ENCODE peak calls at places on chromosomes 12 and 14, in five cellular contexts. G, Z, B, D and N are unnamed samples.

GRCh38 chr14:71698698-71699097 is 233.5 kb upstream of the RGS6 start:
- DNase-seq in D (no peak), Z (no peak), B (no peak), G (no peak), N (no peak)

GRCh38 chr12:109475993-109476806 is 900 bp downstream of the KCTD10 start:
- DNase-seq in B (no peak), Z (no peak), D (no peak), G (no peak), N (no peak)

GRCh38 chr14:89165189-89165809 is 251.7 kb downstream of the FOXN3 start:
- DNase-seq in B (no peak), Z (no peak), G (no peak), D (no peak), N (peak)

GRCh38 chr12:120249266-120249874 is 16.2 kb downstream of the PXN start:
- DNase-seq in D (no peak), Z (no peak), G (no peak), B (no peak), N (peak)

GRCh38 chr14:50529288-50530179 is 2.8 kb downstream of the MAP4K5 start:
- DNase-seq in Z (no peak), G (no peak), D (no peak), B (no peak), N (no peak)

GRCh38 chr12:112555621-112556233 is 137.0 kb downstream of the PTPN11 start:
- DNase-seq in D (no peak), G (no peak), B (no peak), Z (no peak), N (no peak)

GRCh38 chr14:103656031-103656757 is 27.2 kb downstream of the KLC1 start:
- DNase-seq in B (no peak), G (no peak), D (no peak), Z (no peak), N (peak)

GRCh38 chr14:87940894-87941293 is 52.1 kb downstream of the GALC start:
- DNase-seq in Z (no peak), G (no peak), D (no peak), B (no peak), N (no peak)

GRCh38 chr12:25382311-25383106 is 131.8 kb upstream of the KRAS start:
- DNase-seq in Z (peak), D (no peak), B (no peak), G (no peak), N (no peak)

GRCh38 chr12:89040146-89040964 is 311.9 kb downstream of the DUSP6 start:
- DNase-seq in B (no peak), G (no peak), D (no peak), Z (no peak), N (peak)

GRCh38 chr12:34287437-34287836 is 265.1 kb downstream of the ALG10 start:
- DNase-seq in D (no peak), Z (no peak), G (no peak), B (peak), N (no peak)

GRCh38 chr14:30921305-30921704 is 46.9 kb downstream of the COCH start:
- DNase-seq in Z (no peak), G (no peak), D (no peak), B (no peak), N (no peak)

GRCh38 chr12:131089526-131090253 is 136.0 kb downstream of the ADGRD1 start:
- DNase-seq in G (no peak), Z (no peak), D (no peak), B (peak), N (no peak)

GRCh38 chr12:78891646-78892353 is 27.2 kb downstream of the SYT1 start:
- DNase-seq in Z (no peak), D (no peak), G (no peak), B (no peak), N (no peak)

GRCh38 chr12:121388421-121388981 is 11.4 kb upstream of the RNF34 start:
- DNase-seq in G (no peak), Z (no peak), D (no peak), B (no peak), N (no peak)

GRCh38 chr14:20732950-20733650 is 12.6 kb upstream of the EDDM3A start:
- DNase-seq in G (no peak), Z (no peak), D (peak), B (no peak), N (no peak)

GRCh38 chr12:30961030-30961429 is 34.5 kb downstream of the TSPAN11 start:
- DNase-seq in Z (no peak), B (no peak), D (no peak), G (no peak), N (no peak)

GRCh38 chr14:99925471-99925870 is 132.3 kb downstream of the EML1 start:
- DNase-seq in G (no peak), B (no peak), Z (no peak), D (no peak), N (no peak)

GRCh38 chr14:65156568-65157366 is 54.5 kb upstream of the MAX start:
- DNase-seq in B (peak), G (peak), Z (no peak), D (no peak), N (peak)

GRCh38 chr14:75258079-75258802 is 20.4 kb upstream of the FOS start:
- DNase-seq in Z (peak), D (no peak), G (no peak), B (peak), N (no peak)

GRCh38 chr12:121668750-121669524 is 517 bp downstream of the MORN3 start:
- DNase-seq in G (no peak), D (no peak), B (no peak), Z (no peak), N (peak)

GRCh38 chr14:104094709-104095425 is 9.4 kb downstream of the ASPG start:
- DNase-seq in Z (peak), G (peak), D (peak), B (no peak), N (peak)

GRCh38 chr12:120413901-120414695 is 23.8 kb upstream of the COX6A1 start:
- DNase-seq in B (no peak), Z (peak), G (no peak), D (peak), N (no peak)

GRCh38 chr12:67638694-67639093 is 9.9 kb upstream of the DYRK2 start:
- DNase-seq in D (no peak), B (no peak), Z (no peak), G (no peak), N (no peak)

GRCh38 chr14:67541448-67542387 is 8.6 kb downstream of the PLEKHH1 start:
- DNase-seq in D (no peak), G (no peak), Z (peak), B (no peak), N (no peak)

GRCh38 chr14:55451398-55451797 is 11.0 kb upstream of the TBPL2 start:
- DNase-seq in B (no peak), D (no peak), Z (no peak), G (no peak), N (no peak)

GRCh38 chr12:53603804-53604203 is 22.4 kb downstream of the ATF7 start:
- DNase-seq in D (no peak), B (no peak), Z (no peak), G (no peak), N (no peak)

GRCh38 chr14:54771411-54772027 is 131.1 kb downstream of the GCH1 start:
- DNase-seq in D (no peak), Z (no peak), G (no peak), B (no peak), N (no peak)

GRCh38 chr12:88578274-88578673 is 2.0 kb downstream of the KITLG start:
- DNase-seq in B (no peak), D (no peak), G (no peak), Z (no peak), N (no peak)

GRCh38 chr12:110245278-110245868 is 35.7 kb upstream of the ATP2A2 start:
- DNase-seq in Z (peak), G (no peak), D (peak), B (no peak), N (peak)

DNA sequence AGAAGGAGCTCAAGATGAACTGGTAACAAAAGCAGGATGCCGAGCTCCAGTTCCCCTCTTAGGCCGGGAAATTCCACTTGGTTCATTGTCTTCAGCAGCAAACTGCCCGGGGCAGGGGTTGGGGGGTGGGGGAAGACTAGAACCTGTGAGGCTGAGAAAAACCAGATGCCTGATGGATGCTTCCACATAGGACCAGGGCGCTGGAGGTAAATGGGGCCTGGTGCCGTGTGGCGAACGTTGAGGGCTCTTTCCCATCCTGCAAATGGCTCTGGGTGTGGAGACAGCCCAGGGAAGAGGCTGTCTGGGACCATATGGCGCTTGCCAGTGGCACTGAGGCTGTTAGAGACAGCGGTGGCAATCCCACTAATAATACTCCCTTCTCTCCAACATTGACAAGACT is 44.3 kb downstream of the MAP1LC3B2 start:
- DNase-seq in Z (no peak), B (no peak), G (no peak), D (no peak), N (no peak)
- H3K4me3 ChIP-seq in Z (no peak), B (no peak), G (no peak), D (no peak), N (no peak)

GRCh38 chr12:66190519-66191406 is 1.7 kb downstream of the IRAK3 start:
- DNase-seq in D (no peak), B (no peak), G (no peak), Z (no peak), N (no peak)

GRCh38 chr12:66187822-66188221 is 1.2 kb upstream of the IRAK3 start:
- DNase-seq in G (no peak), Z (no peak), D (no peak), B (no peak), N (no peak)

GRCh38 chr12:66191547-66192126 is 2.6 kb downstream of the IRAK3 start:
- DNase-seq in B (no peak), G (no peak), Z (no peak), D (no peak), N (no peak)

GRCh38 chr12:66188584-66189475 is at the start of gene IRAK3:
- DNase-seq in B (peak), D (peak), Z (peak), G (peak), N (peak)

DNA sequence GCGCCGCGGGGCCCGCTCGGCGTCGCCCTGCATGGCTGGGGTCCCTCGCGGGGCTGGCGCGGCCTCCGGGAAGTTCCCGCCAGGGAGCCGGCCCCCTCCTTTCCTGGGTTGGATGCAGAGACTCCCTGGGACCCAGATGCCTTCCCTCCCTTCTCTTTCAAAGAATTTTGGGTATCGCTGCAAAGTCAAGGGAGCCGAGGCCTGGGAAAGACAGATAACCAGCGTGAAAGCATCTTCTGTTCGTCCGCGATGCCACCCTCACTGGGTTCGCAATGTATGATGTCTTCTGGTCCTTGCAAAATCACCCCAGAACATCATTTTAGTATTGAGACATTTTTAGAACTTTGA is 436 bp downstream of the IRAK3 start:
- DNase-seq in B (peak), Z (no peak), D (peak), G (no peak), N (no peak)
- H3K4me3 ChIP-seq in B (peak), Z (peak), D (peak), G (peak), N (no peak)

DNA sequence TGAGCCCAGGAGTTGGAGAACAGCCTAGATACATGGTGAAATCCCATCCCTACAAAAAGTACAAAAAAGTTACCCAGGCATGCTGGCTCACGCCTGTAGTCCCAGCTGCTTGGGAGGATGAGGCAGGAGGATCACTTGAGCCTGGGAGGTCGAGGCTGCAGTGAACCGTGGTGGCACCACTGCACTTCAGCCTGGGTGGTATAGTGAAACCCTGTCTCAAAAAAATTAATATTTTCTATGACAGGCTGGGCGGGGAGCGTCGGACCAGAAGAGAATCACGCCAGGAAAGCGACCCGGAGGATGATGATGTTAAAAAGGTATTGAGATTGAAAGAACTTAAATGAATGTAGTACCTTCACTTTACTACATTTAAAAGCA is 2.1 kb downstream of the PNN start:
- DNase-seq in G (no peak), D (no peak), Z (no peak), B (no peak), N (no peak)
- H3K4me3 ChIP-seq in G (no peak), D (no peak), Z (no peak), B (no peak), N (no peak)

GRCh38 chr12:133206390-133206789 is 25.1 kb downstream of the ZNF268 start:
- DNase-seq in D (no peak), Z (no peak), G (no peak), B (no peak), N (no peak)
- H3K4me3 ChIP-seq in D (no peak), Z (no peak), G (no peak), B (no peak), N (no peak)

GRCh38 chr12:10385181-10385613 is 4.6 kb downstream of the KLRK1 start:
- DNase-seq in D (no peak), G (no peak), Z (no peak), B (no peak), N (no peak)

GRCh38 chr12:10392394-10392930 is 2.6 kb upstream of the KLRK1 start:
- DNase-seq in D (peak), Z (no peak), G (peak), B (peak), N (peak)

GRCh38 chr12:10393291-10393690 is 3.5 kb upstream of the KLRK1 start:
- DNase-seq in Z (no peak), G (no peak), D (no peak), B (no peak), N (no peak)

GRCh38 chr12:10388611-10389010 is 1.2 kb downstream of the KLRK1 start:
- DNase-seq in D (no peak), B (no peak), G (no peak), Z (no peak), N (no peak)

DNA sequence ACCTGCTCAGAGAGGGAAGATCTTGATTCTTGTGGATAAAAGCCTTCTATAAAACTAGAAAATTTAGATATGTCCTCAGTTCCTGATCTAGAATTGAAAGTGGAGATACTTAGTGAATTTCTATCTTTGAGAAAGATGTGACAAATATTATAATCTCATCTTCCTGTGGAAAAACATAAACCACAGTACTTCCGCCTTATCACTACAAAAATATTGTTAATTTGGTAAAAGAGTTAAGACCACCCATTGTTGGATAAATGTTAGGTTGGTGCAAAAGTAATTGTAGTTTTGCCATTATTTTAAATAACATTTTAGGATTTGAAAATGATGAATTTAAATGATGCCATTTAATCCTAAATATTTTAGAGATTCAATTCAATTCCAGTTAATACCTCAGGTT is at the start of gene KLRK1:
- DNase-seq in Z (no peak), D (no peak), B (no peak), G (no peak), N (no peak)
- H3K4me3 ChIP-seq in Z (no peak), D (no peak), B (no peak), G (no peak), N (no peak)

GRCh38 chr12:51941669-51942455 is 9.6 kb upstream of the ACVR1B start:
- DNase-seq in B (no peak), Z (no peak), G (no peak), D (no peak), N (no peak)

GRCh38 chr12:51938744-51939143 is 12.8 kb upstream of the ACVR1B start:
- DNase-seq in G (no peak), Z (no peak), D (no peak), B (no peak), N (no peak)

GRCh38 chr12:51942501-51943000 is 8.9 kb upstream of the ACVR1B start:
- DNase-seq in Z (no peak), G (no peak), B (no peak), D (no peak), N (no peak)

GRCh38 chr12:51943346-51943745 is 8.2 kb upstream of the ACVR1B start:
- DNase-seq in G (no peak), B (no peak), Z (no peak), D (no peak), N (no peak)

GRCh38 chr12:51941011-51941561 is 10.4 kb upstream of the ACVR1B start:
- DNase-seq in D (no peak), B (no peak), G (no peak), Z (no peak), N (no peak)
- H3K4me3 ChIP-seq in D (no peak), B (no peak), G (no peak), Z (no peak), N (no peak)

DNA sequence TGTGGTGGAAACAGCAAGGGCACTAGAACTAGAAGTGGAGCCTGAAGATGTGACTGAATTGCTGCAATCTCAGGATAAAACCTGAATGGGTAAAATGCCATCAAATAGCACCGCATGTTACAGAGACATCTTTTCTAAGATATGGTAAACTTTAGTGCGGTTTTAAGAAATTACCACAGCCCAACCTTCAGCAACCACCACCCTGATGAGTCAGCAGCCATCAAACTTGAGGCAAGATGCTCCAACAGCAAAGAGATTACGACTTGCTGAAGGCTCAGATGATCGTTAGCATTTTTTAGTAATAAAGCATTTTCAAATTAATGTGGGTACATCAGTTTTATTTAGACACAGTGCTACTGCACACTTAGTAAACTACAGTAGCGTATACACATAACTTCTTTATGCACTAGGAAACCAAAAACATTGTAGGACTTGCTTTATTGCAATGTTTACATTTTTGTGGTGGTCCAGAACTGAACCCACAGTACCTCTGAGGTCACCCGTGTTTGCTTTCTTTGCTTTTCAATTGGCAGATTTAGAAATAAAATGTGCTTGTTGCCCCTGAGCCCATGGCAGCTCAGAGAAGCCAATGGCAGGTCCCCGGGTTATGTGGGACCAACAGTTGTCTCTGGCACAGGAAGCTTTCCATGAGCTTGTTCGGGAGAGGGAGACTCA is 15.9 kb downstream of the GOLGA3 start:
- DNase-seq in D (no peak), B (no peak), G (no peak), Z (no peak), N (no peak)
- H3K4me3 ChIP-seq in D (no peak), B (no peak), G (no peak), Z (no peak), N (no peak)